ENCODE peak calls at places on chromosome 9, in ten cellular contexts. One of them, this sample, is unnamed.

GRCh38 chr9:134167530-134167931 is 3.2 kb upstream of the RNU6ATAC start:
- DNase-seq in COR-L47: no peak
- DNase-seq in ACHN: no peak
- DNase-seq in heart right ventricle: no peak
- DNase-seq in CD8-positive, alpha-beta T cell: no peak
- DNase-seq in activated naive CD4-positive, alpha-beta T cell: no peak
- DNase-seq in stimulated activated CD4-positive, alpha-beta T cell treated with anti-CD3 and anti-CD28 coated beads, Interleukin-12 subunit alpha, Interleukin-12 subunit beta, amount 100 ng/mL, for 24 hours: no peak
- DNase-seq in colonic mucosa: no peak
- DNase-seq in endothelial cell: no peak
- DNase-seq in AG10803: peak
- DNase-seq in this sample: no peak

GRCh38 chr9:8816361-8816760 is 1016.8 kb upstream of the DMAC1 start:
- DNase-seq in endothelial cell: peak
- DNase-seq in heart right ventricle: no peak
- DNase-seq in CD8-positive, alpha-beta T cell: no peak
- DNase-seq in ACHN: no peak
- DNase-seq in COR-L47: peak
- DNase-seq in stimulated activated CD4-positive, alpha-beta T cell treated with anti-CD3 and anti-CD28 coated beads, Interleukin-12 subunit alpha, Interleukin-12 subunit beta, amount 100 ng/mL, for 24 hours: no peak
- DNase-seq in colonic mucosa: no peak
- DNase-seq in AG10803: no peak
- DNase-seq in activated naive CD4-positive, alpha-beta T cell: no peak
- DNase-seq in this sample: no peak

GRCh38 chr9:33223696-33224095 is 16.3 kb upstream of the SPINK4 start:
- DNase-seq in CD8-positive, alpha-beta T cell: no peak
- DNase-seq in heart right ventricle: no peak
- DNase-seq in stimulated activated CD4-positive, alpha-beta T cell treated with anti-CD3 and anti-CD28 coated beads, Interleukin-12 subunit alpha, Interleukin-12 subunit beta, amount 100 ng/mL, for 24 hours: no peak
- DNase-seq in COR-L47: peak
- DNase-seq in activated naive CD4-positive, alpha-beta T cell: no peak
- DNase-seq in AG10803: peak
- DNase-seq in ACHN: no peak
- DNase-seq in colonic mucosa: no peak
- DNase-seq in endothelial cell: no peak
- DNase-seq in this sample: no peak

GRCh38 chr9:136695435-136695895 is 8.2 kb upstream of the AGPAT2 start:
- DNase-seq in AG10803: no peak
- DNase-seq in CD8-positive, alpha-beta T cell: no peak
- DNase-seq in activated naive CD4-positive, alpha-beta T cell: no peak
- DNase-seq in endothelial cell: no peak
- DNase-seq in heart right ventricle: no peak
- DNase-seq in COR-L47: peak
- DNase-seq in stimulated activated CD4-positive, alpha-beta T cell treated with anti-CD3 and anti-CD28 coated beads, Interleukin-12 subunit alpha, Interleukin-12 subunit beta, amount 100 ng/mL, for 24 hours: no peak
- DNase-seq in colonic mucosa: peak
- DNase-seq in ACHN: peak
- DNase-seq in this sample: no peak

GRCh38 chr9:33159058-33159759 is 7.9 kb downstream of the B4GALT1 start:
- DNase-seq in stimulated activated CD4-positive, alpha-beta T cell treated with anti-CD3 and anti-CD28 coated beads, Interleukin-12 subunit alpha, Interleukin-12 subunit beta, amount 100 ng/mL, for 24 hours: no peak
- DNase-seq in activated naive CD4-positive, alpha-beta T cell: no peak
- DNase-seq in heart right ventricle: peak
- DNase-seq in AG10803: no peak
- DNase-seq in ACHN: no peak
- DNase-seq in COR-L47: no peak
- DNase-seq in endothelial cell: peak
- DNase-seq in colonic mucosa: peak
- DNase-seq in CD8-positive, alpha-beta T cell: no peak
- DNase-seq in this sample: no peak

GRCh38 chr9:132752877-132753592 is 82.8 kb downstream of the GTF3C4 start:
- DNase-seq in activated naive CD4-positive, alpha-beta T cell: no peak
- DNase-seq in ACHN: no peak
- DNase-seq in stimulated activated CD4-positive, alpha-beta T cell treated with anti-CD3 and anti-CD28 coated beads, Interleukin-12 subunit alpha, Interleukin-12 subunit beta, amount 100 ng/mL, for 24 hours: no peak
- DNase-seq in endothelial cell: no peak
- DNase-seq in AG10803: no peak
- DNase-seq in colonic mucosa: no peak
- DNase-seq in COR-L47: no peak
- DNase-seq in CD8-positive, alpha-beta T cell: no peak
- DNase-seq in heart right ventricle: no peak
- DNase-seq in this sample: no peak

GRCh38 chr9:123435471-123435870 is 79.5 kb downstream of the CRB2 start:
- DNase-seq in CD8-positive, alpha-beta T cell: no peak
- DNase-seq in ACHN: no peak
- DNase-seq in colonic mucosa: no peak
- DNase-seq in stimulated activated CD4-positive, alpha-beta T cell treated with anti-CD3 and anti-CD28 coated beads, Interleukin-12 subunit alpha, Interleukin-12 subunit beta, amount 100 ng/mL, for 24 hours: no peak
- DNase-seq in COR-L47: no peak
- DNase-seq in activated naive CD4-positive, alpha-beta T cell: no peak
- DNase-seq in endothelial cell: no peak
- DNase-seq in AG10803: no peak
- DNase-seq in heart right ventricle: no peak
- DNase-seq in this sample: no peak

GRCh38 chr9:135886147-135886981 is 21.0 kb downstream of the CAMSAP1 start:
- DNase-seq in COR-L47: no peak
- DNase-seq in heart right ventricle: no peak
- DNase-seq in stimulated activated CD4-positive, alpha-beta T cell treated with anti-CD3 and anti-CD28 coated beads, Interleukin-12 subunit alpha, Interleukin-12 subunit beta, amount 100 ng/mL, for 24 hours: no peak
- DNase-seq in CD8-positive, alpha-beta T cell: no peak
- DNase-seq in ACHN: no peak
- DNase-seq in colonic mucosa: no peak
- DNase-seq in endothelial cell: no peak
- DNase-seq in AG10803: no peak
- DNase-seq in activated naive CD4-positive, alpha-beta T cell: no peak
- DNase-seq in this sample: no peak

GRCh38 chr9:124877383-124877782 is 15.5 kb downstream of the ARPC5L start:
- DNase-seq in colonic mucosa: no peak
- DNase-seq in CD8-positive, alpha-beta T cell: no peak
- DNase-seq in stimulated activated CD4-positive, alpha-beta T cell treated with anti-CD3 and anti-CD28 coated beads, Interleukin-12 subunit alpha, Interleukin-12 subunit beta, amount 100 ng/mL, for 24 hours: no peak
- DNase-seq in COR-L47: no peak
- DNase-seq in heart right ventricle: no peak
- DNase-seq in ACHN: no peak
- DNase-seq in AG10803: no peak
- DNase-seq in activated naive CD4-positive, alpha-beta T cell: no peak
- DNase-seq in endothelial cell: no peak
- DNase-seq in this sample: no peak

GRCh38 chr9:35822926-35823325 is 5.6 kb downstream of the FAM221B start:
- DNase-seq in ACHN: no peak
- DNase-seq in heart right ventricle: no peak
- DNase-seq in COR-L47: no peak
- DNase-seq in stimulated activated CD4-positive, alpha-beta T cell treated with anti-CD3 and anti-CD28 coated beads, Interleukin-12 subunit alpha, Interleukin-12 subunit beta, amount 100 ng/mL, for 24 hours: no peak
- DNase-seq in CD8-positive, alpha-beta T cell: no peak
- DNase-seq in endothelial cell: no peak
- DNase-seq in activated naive CD4-positive, alpha-beta T cell: no peak
- DNase-seq in colonic mucosa: no peak
- DNase-seq in AG10803: no peak
- DNase-seq in this sample: no peak

GRCh38 chr9:5499889-5500398 is 10.4 kb upstream of the PDCD1LG2 start:
- DNase-seq in activated naive CD4-positive, alpha-beta T cell: no peak
- DNase-seq in AG10803: peak
- DNase-seq in colonic mucosa: peak
- DNase-seq in ACHN: no peak
- DNase-seq in CD8-positive, alpha-beta T cell: no peak
- DNase-seq in endothelial cell: peak
- DNase-seq in COR-L47: peak
- DNase-seq in heart right ventricle: peak
- DNase-seq in stimulated activated CD4-positive, alpha-beta T cell treated with anti-CD3 and anti-CD28 coated beads, Interleukin-12 subunit alpha, Interleukin-12 subunit beta, amount 100 ng/mL, for 24 hours: no peak
- DNase-seq in this sample: no peak

GRCh38 chr9:95725045-95725444 is 150.4 kb upstream of the ERCC6L2 start:
- DNase-seq in CD8-positive, alpha-beta T cell: no peak
- DNase-seq in colonic mucosa: no peak
- DNase-seq in COR-L47: no peak
- DNase-seq in endothelial cell: no peak
- DNase-seq in stimulated activated CD4-positive, alpha-beta T cell treated with anti-CD3 and anti-CD28 coated beads, Interleukin-12 subunit alpha, Interleukin-12 subunit beta, amount 100 ng/mL, for 24 hours: no peak
- DNase-seq in AG10803: no peak
- DNase-seq in ACHN: no peak
- DNase-seq in heart right ventricle: no peak
- DNase-seq in activated naive CD4-positive, alpha-beta T cell: no peak
- DNase-seq in this sample: no peak

GRCh38 chr9:93697352-93698139 is 121.2 kb downstream of the PHF2 start:
- DNase-seq in colonic mucosa: no peak
- DNase-seq in ACHN: no peak
- DNase-seq in CD8-positive, alpha-beta T cell: no peak
- DNase-seq in heart right ventricle: no peak
- DNase-seq in AG10803: no peak
- DNase-seq in COR-L47: peak
- DNase-seq in activated naive CD4-positive, alpha-beta T cell: no peak
- DNase-seq in stimulated activated CD4-positive, alpha-beta T cell treated with anti-CD3 and anti-CD28 coated beads, Interleukin-12 subunit alpha, Interleukin-12 subunit beta, amount 100 ng/mL, for 24 hours: no peak
- DNase-seq in endothelial cell: no peak
- DNase-seq in this sample: no peak

GRCh38 chr9:88270398-88270797 is 117.8 kb upstream of the SPIN1 start:
- DNase-seq in stimulated activated CD4-positive, alpha-beta T cell treated with anti-CD3 and anti-CD28 coated beads, Interleukin-12 subunit alpha, Interleukin-12 subunit beta, amount 100 ng/mL, for 24 hours: no peak
- DNase-seq in COR-L47: no peak
- DNase-seq in activated naive CD4-positive, alpha-beta T cell: no peak
- DNase-seq in ACHN: no peak
- DNase-seq in heart right ventricle: no peak
- DNase-seq in colonic mucosa: no peak
- DNase-seq in endothelial cell: no peak
- DNase-seq in CD8-positive, alpha-beta T cell: no peak
- DNase-seq in AG10803: no peak
- DNase-seq in this sample: no peak

GRCh38 chr9:91611582-91611981 is 187.9 kb upstream of the NFIL3 start:
- DNase-seq in ACHN: no peak
- DNase-seq in stimulated activated CD4-positive, alpha-beta T cell treated with anti-CD3 and anti-CD28 coated beads, Interleukin-12 subunit alpha, Interleukin-12 subunit beta, amount 100 ng/mL, for 24 hours: no peak
- DNase-seq in AG10803: no peak
- DNase-seq in colonic mucosa: no peak
- DNase-seq in heart right ventricle: no peak
- DNase-seq in COR-L47: no peak
- DNase-seq in CD8-positive, alpha-beta T cell: no peak
- DNase-seq in activated naive CD4-positive, alpha-beta T cell: no peak
- DNase-seq in endothelial cell: no peak
- DNase-seq in this sample: no peak

GRCh38 chr9:114925672-114926071 is 4.7 kb downstream of the TNFSF8 start:
- DNase-seq in endothelial cell: no peak
- DNase-seq in colonic mucosa: no peak
- DNase-seq in ACHN: no peak
- DNase-seq in AG10803: no peak
- DNase-seq in COR-L47: no peak
- DNase-seq in stimulated activated CD4-positive, alpha-beta T cell treated with anti-CD3 and anti-CD28 coated beads, Interleukin-12 subunit alpha, Interleukin-12 subunit beta, amount 100 ng/mL, for 24 hours: no peak
- DNase-seq in activated naive CD4-positive, alpha-beta T cell: no peak
- DNase-seq in CD8-positive, alpha-beta T cell: no peak
- DNase-seq in heart right ventricle: no peak
- DNase-seq in this sample: no peak

GRCh38 chr9:124392855-124393460 is 22.3 kb downstream of the PSMB7 start:
- DNase-seq in COR-L47: no peak
- DNase-seq in endothelial cell: no peak
- DNase-seq in CD8-positive, alpha-beta T cell: no peak
- DNase-seq in heart right ventricle: no peak
- DNase-seq in stimulated activated CD4-positive, alpha-beta T cell treated with anti-CD3 and anti-CD28 coated beads, Interleukin-12 subunit alpha, Interleukin-12 subunit beta, amount 100 ng/mL, for 24 hours: no peak
- DNase-seq in activated naive CD4-positive, alpha-beta T cell: no peak
- DNase-seq in ACHN: peak
- DNase-seq in colonic mucosa: no peak
- DNase-seq in AG10803: peak
- DNase-seq in this sample: no peak

GRCh38 chr9:133323211-133323610 is 12.8 kb downstream of the SURF6 start:
- DNase-seq in colonic mucosa: no peak
- DNase-seq in stimulated activated CD4-positive, alpha-beta T cell treated with anti-CD3 and anti-CD28 coated beads, Interleukin-12 subunit alpha, Interleukin-12 subunit beta, amount 100 ng/mL, for 24 hours: no peak
- DNase-seq in AG10803: no peak
- DNase-seq in endothelial cell: no peak
- DNase-seq in CD8-positive, alpha-beta T cell: no peak
- DNase-seq in COR-L47: no peak
- DNase-seq in activated naive CD4-positive, alpha-beta T cell: no peak
- DNase-seq in heart right ventricle: no peak
- DNase-seq in ACHN: no peak
- DNase-seq in this sample: no peak

GRCh38 chr9:87223397-87224246 is 274.0 kb upstream of the DAPK1 start:
- DNase-seq in colonic mucosa: no peak
- DNase-seq in CD8-positive, alpha-beta T cell: no peak
- DNase-seq in COR-L47: no peak
- DNase-seq in activated naive CD4-positive, alpha-beta T cell: no peak
- DNase-seq in ACHN: no peak
- DNase-seq in heart right ventricle: no peak
- DNase-seq in AG10803: peak
- DNase-seq in endothelial cell: peak
- DNase-seq in stimulated activated CD4-positive, alpha-beta T cell treated with anti-CD3 and anti-CD28 coated beads, Interleukin-12 subunit alpha, Interleukin-12 subunit beta, amount 100 ng/mL, for 24 hours: no peak
- DNase-seq in this sample: no peak

GRCh38 chr9:14304242-14304641 is 9.7 kb downstream of the NFIB start:
- DNase-seq in colonic mucosa: no peak
- DNase-seq in COR-L47: no peak
- DNase-seq in ACHN: no peak
- DNase-seq in AG10803: no peak
- DNase-seq in stimulated activated CD4-positive, alpha-beta T cell treated with anti-CD3 and anti-CD28 coated beads, Interleukin-12 subunit alpha, Interleukin-12 subunit beta, amount 100 ng/mL, for 24 hours: no peak
- DNase-seq in activated naive CD4-positive, alpha-beta T cell: no peak
- DNase-seq in endothelial cell: no peak
- DNase-seq in CD8-positive, alpha-beta T cell: no peak
- DNase-seq in heart right ventricle: no peak
- DNase-seq in this sample: no peak

GRCh38 chr9:126722922-126723806 is 81.7 kb upstream of the ZBTB43 start:
- DNase-seq in endothelial cell: peak
- DNase-seq in CD8-positive, alpha-beta T cell: peak
- DNase-seq in heart right ventricle: no peak
- DNase-seq in colonic mucosa: peak
- DNase-seq in activated naive CD4-positive, alpha-beta T cell: peak
- DNase-seq in stimulated activated CD4-positive, alpha-beta T cell treated with anti-CD3 and anti-CD28 coated beads, Interleukin-12 subunit alpha, Interleukin-12 subunit beta, amount 100 ng/mL, for 24 hours: peak
- DNase-seq in COR-L47: peak
- DNase-seq in AG10803: no peak
- DNase-seq in ACHN: peak
- DNase-seq in this sample: peak

GRCh38 chr9:113484258-113484730 is 20.8 kb downstream of the RGS3 start:
- DNase-seq in activated naive CD4-positive, alpha-beta T cell: no peak
- DNase-seq in CD8-positive, alpha-beta T cell: no peak
- DNase-seq in endothelial cell: no peak
- DNase-seq in colonic mucosa: peak
- DNase-seq in heart right ventricle: peak
- DNase-seq in stimulated activated CD4-positive, alpha-beta T cell treated with anti-CD3 and anti-CD28 coated beads, Interleukin-12 subunit alpha, Interleukin-12 subunit beta, amount 100 ng/mL, for 24 hours: no peak
- DNase-seq in AG10803: no peak
- DNase-seq in COR-L47: peak
- DNase-seq in ACHN: no peak
- DNase-seq in this sample: no peak

GRCh38 chr9:74950456-74950855 is 2.3 kb downstream of the C9orf40 start:
- DNase-seq in COR-L47: no peak
- DNase-seq in endothelial cell: no peak
- DNase-seq in AG10803: peak
- DNase-seq in CD8-positive, alpha-beta T cell: no peak
- DNase-seq in heart right ventricle: no peak
- DNase-seq in activated naive CD4-positive, alpha-beta T cell: no peak
- DNase-seq in colonic mucosa: no peak
- DNase-seq in ACHN: no peak
- DNase-seq in stimulated activated CD4-positive, alpha-beta T cell treated with anti-CD3 and anti-CD28 coated beads, Interleukin-12 subunit alpha, Interleukin-12 subunit beta, amount 100 ng/mL, for 24 hours: no peak
- DNase-seq in this sample: no peak

GRCh38 chr9:81874926-81875325 is 53.3 kb upstream of the SPATA31D4 start:
- DNase-seq in stimulated activated CD4-positive, alpha-beta T cell treated with anti-CD3 and anti-CD28 coated beads, Interleukin-12 subunit alpha, Interleukin-12 subunit beta, amount 100 ng/mL, for 24 hours: no peak
- DNase-seq in endothelial cell: no peak
- DNase-seq in colonic mucosa: peak
- DNase-seq in COR-L47: no peak
- DNase-seq in AG10803: peak
- DNase-seq in heart right ventricle: peak
- DNase-seq in activated naive CD4-positive, alpha-beta T cell: no peak
- DNase-seq in ACHN: no peak
- DNase-seq in CD8-positive, alpha-beta T cell: no peak
- DNase-seq in this sample: no peak

GRCh38 chr9:106820866-106821265 is 42.1 kb upstream of the ZNF462 start:
- DNase-seq in stimulated activated CD4-positive, alpha-beta T cell treated with anti-CD3 and anti-CD28 coated beads, Interleukin-12 subunit alpha, Interleukin-12 subunit beta, amount 100 ng/mL, for 24 hours: no peak
- DNase-seq in ACHN: no peak
- DNase-seq in CD8-positive, alpha-beta T cell: no peak
- DNase-seq in heart right ventricle: no peak
- DNase-seq in endothelial cell: no peak
- DNase-seq in AG10803: peak
- DNase-seq in COR-L47: no peak
- DNase-seq in colonic mucosa: no peak
- DNase-seq in activated naive CD4-positive, alpha-beta T cell: no peak
- DNase-seq in this sample: no peak

GRCh38 chr9:70634696-70635095 is 220.2 kb upstream of the KLF9 start:
- DNase-seq in COR-L47: no peak
- DNase-seq in colonic mucosa: no peak
- DNase-seq in ACHN: no peak
- DNase-seq in stimulated activated CD4-positive, alpha-beta T cell treated with anti-CD3 and anti-CD28 coated beads, Interleukin-12 subunit alpha, Interleukin-12 subunit beta, amount 100 ng/mL, for 24 hours: no peak
- DNase-seq in heart right ventricle: no peak
- DNase-seq in activated naive CD4-positive, alpha-beta T cell: no peak
- DNase-seq in AG10803: no peak
- DNase-seq in CD8-positive, alpha-beta T cell: no peak
- DNase-seq in endothelial cell: no peak
- DNase-seq in this sample: no peak

GRCh38 chr9:629136-629535 is 212.4 kb upstream of the DMRT1 start:
- DNase-seq in colonic mucosa: no peak
- DNase-seq in ACHN: no peak
- DNase-seq in AG10803: no peak
- DNase-seq in CD8-positive, alpha-beta T cell: no peak
- DNase-seq in heart right ventricle: no peak
- DNase-seq in activated naive CD4-positive, alpha-beta T cell: no peak
- DNase-seq in COR-L47: no peak
- DNase-seq in endothelial cell: no peak
- DNase-seq in stimulated activated CD4-positive, alpha-beta T cell treated with anti-CD3 and anti-CD28 coated beads, Interleukin-12 subunit alpha, Interleukin-12 subunit beta, amount 100 ng/mL, for 24 hours: no peak
- DNase-seq in this sample: no peak

GRCh38 chr9:35710818-35711500 is 21.0 kb downstream of the TLN1 start:
- DNase-seq in colonic mucosa: no peak
- DNase-seq in ACHN: no peak
- DNase-seq in stimulated activated CD4-positive, alpha-beta T cell treated with anti-CD3 and anti-CD28 coated beads, Interleukin-12 subunit alpha, Interleukin-12 subunit beta, amount 100 ng/mL, for 24 hours: no peak
- DNase-seq in AG10803: no peak
- DNase-seq in CD8-positive, alpha-beta T cell: no peak
- DNase-seq in activated naive CD4-positive, alpha-beta T cell: no peak
- DNase-seq in endothelial cell: no peak
- DNase-seq in COR-L47: no peak
- DNase-seq in heart right ventricle: no peak
- DNase-seq in this sample: no peak